ENCODE peak calls at places on chromosomes 7 and 10, in six cellular contexts. Y is H9, S is mesenchymal stem cell, N is trophoblast cell, D is H1, C is neuronal stem cell. T is an unnamed sample.

GRCh38 chr7:1407883-1408282 is 51.4 kb downstream of the MICALL2 start:
- DNase-seq in Y (no peak), S (no peak), N (peak; percentile 66), D (no peak), C (no peak), T (no peak)

GRCh38 chr10:91185239-91185875 is 35.1 kb upstream of the PCGF5 start:
- DNase-seq in Y (no peak), S (peak; percentile 80), N (peak; percentile 36), D (no peak), C (no peak), T (peak; percentile 81)

GRCh38 chr10:58662314-58662713 is 149.6 kb downstream of the BICC1 start:
- DNase-seq in Y (no peak), S (peak; percentile 77), N (peak; percentile 85), D (no peak), C (no peak), T (peak; percentile 94)

GRCh38 chr10:109205929-109206585 is 717.3 kb downstream of the XPNPEP1 start:
- DNase-seq in Y (no peak), S (peak; percentile 80), N (peak; percentile 88), D (no peak), C (no peak), T (peak; percentile 93)

GRCh38 chr7:2821842-2822507 is 22.1 kb downstream of the GNA12 start:
- DNase-seq in Y (no peak), S (peak; percentile 88), N (peak; percentile 87), D (no peak), C (no peak), T (peak; percentile 91)

GRCh38 chr10:130038611-130039109 is 72.0 kb downstream of the C10orf143 start:
- DNase-seq in Y (no peak), S (no peak), N (no peak), D (peak; percentile 34), C (no peak), T (no peak)

GRCh38 chr7:27130540-27131389 is at the start of gene HOXA4:
- DNase-seq in Y (peak; percentile 88), S (peak; percentile 76), N (peak; percentile 80), D (peak; percentile 91), C (no peak), T (peak; percentile 83)

GRCh38 chr7:2613926-2614613 is 17.7 kb upstream of the TTYH3 start:
- DNase-seq in Y (no peak), S (no peak), N (no peak), D (no peak), C (no peak), T (no peak)

GRCh38 chr10:43292745-43293676 is 26.1 kb upstream of the RASGEF1A start:
- DNase-seq in Y (peak; percentile 55), S (peak; percentile 52), N (peak; percentile 65), D (no peak), C (peak; percentile 36), T (peak; percentile 41)

DNA sequence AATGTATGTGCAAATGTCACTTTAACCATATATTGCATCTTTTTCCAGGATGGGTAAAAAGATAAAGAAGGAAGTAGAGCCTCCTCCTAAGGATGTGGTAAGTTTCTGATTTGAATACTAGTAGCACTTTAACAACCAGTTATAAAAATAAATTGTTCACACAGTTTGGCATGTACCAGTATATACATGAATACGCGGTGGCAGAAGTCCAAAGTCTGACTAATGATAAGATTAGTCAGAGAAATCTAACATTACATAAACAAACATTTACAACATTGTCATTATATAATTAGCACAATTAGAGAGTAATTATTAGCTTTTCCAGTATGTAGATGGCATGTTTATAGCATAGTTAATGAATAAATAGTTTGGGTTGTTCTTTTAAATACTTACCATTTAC is 4.1 kb downstream of the ARMC3 start:
- DNase-seq in Y (no peak), S (peak; percentile 66), N (no peak), D (no peak), C (no peak), T (peak; percentile 32)
- H4K91ac ChIP-seq in Y (no peak overlapping the region), S (no peak overlapping the region), N (no peak overlapping the region), D (no peak overlapping the region), C (no peak overlapping the region), T (no peak overlapping the region)

GRCh38 chr7:7799138-7799537 is 80.7 kb upstream of the RPA3 start:
- DNase-seq in Y (no peak), S (peak; percentile 81), N (peak; percentile 79), D (no peak), C (no peak), T (peak; percentile 61)

GRCh38 chr7:7802531-7802930 is 84.1 kb upstream of the RPA3 start:
- DNase-seq in Y (no peak), S (no peak), N (peak; percentile 75), D (no peak), C (no peak), T (no peak)

GRCh38 chr7:7808156-7808555 is 89.7 kb upstream of the RPA3 start:
- DNase-seq in Y (no peak), S (peak; percentile 81), N (no peak), D (no peak), C (no peak), T (peak; percentile 87)

GRCh38 chr7:7805511-7806153 is 87.2 kb upstream of the RPA3 start:
- DNase-seq in Y (no peak), S (no peak), N (no peak), D (no peak), C (no peak), T (no peak)

DNA sequence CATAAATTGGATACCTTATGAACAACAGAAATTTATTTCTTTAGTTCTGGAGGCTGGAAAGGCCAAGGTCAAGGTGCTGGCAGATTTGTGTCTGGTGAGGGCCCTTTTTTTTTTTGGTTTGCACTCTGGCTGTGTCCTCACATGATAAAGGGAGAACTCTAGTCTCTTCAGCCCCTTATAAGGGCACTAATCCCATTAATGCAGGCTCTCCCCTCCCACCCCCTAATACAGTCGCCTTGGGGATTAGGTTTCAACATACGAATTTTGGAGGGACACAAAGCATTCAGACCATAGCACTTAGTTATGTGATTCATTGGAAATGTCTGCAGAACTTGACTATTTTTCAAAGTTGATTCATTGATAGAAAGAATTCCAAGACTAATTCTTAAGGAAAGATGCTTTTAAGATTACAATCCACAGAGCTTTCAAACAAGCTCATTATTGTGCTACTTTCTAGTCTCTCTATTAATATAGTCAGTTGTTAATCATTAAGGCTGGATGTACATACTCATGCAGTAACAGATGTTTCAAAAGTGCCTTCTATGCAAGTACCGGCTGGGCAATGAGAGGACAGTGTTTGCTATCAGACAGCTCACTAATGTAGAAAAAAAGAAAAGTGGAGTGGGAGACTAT is 85.3 kb upstream of the RPA3 start:
- DNase-seq in Y (no peak), S (no peak), N (no peak), D (no peak), C (no peak), T (no peak)
- H4K91ac ChIP-seq in Y (no peak overlapping the region), S (no peak overlapping the region), N (no peak overlapping the region), D (no peak overlapping the region), C (no peak overlapping the region), T (no peak overlapping the region)

GRCh38 chr7:31382722-31383121 is 42.2 kb upstream of the NEUROD6 start:
- DNase-seq in Y (no peak), S (no peak), N (no peak), D (no peak), C (no peak), T (no peak)
- H4K91ac ChIP-seq in Y (no peak overlapping the region), S (no peak overlapping the region), N (no peak overlapping the region), D (no peak overlapping the region), C (no peak overlapping the region), T (no peak overlapping the region)

GRCh38 chr10:122056431-122057094 is 67.6 kb downstream of the TACC2 start:
- DNase-seq in Y (no peak), S (no peak), N (peak; percentile 16), D (no peak), C (no peak), T (no peak)
- H4K91ac ChIP-seq in Y (no peak overlapping the region), S (no peak overlapping the region), N (no peak overlapping the region), D (no peak overlapping the region), C (no peak overlapping the region), T (no peak overlapping the region)

DNA sequence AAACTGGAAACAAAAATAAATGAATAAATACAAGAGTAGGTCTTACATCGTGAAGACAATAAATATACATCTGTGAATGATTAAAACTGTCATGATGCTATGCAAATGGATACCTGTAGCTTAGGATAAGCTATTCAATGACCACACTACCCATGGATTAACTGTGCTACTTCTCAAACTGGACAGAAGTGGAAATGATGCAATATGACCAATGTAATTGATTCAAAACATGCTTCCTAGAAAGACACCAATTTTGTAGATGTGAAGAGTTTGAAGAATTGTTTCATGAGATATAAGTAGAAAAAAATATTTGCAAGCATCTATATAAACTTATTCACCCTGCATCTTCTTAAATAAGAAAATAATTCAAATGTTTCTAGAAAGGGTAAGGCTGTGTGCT is 36.1 kb downstream of the TFPI2 start:
- DNase-seq in Y (no peak), S (no peak), N (no peak), D (no peak), C (no peak), T (no peak)
- H4K91ac ChIP-seq in Y (no peak overlapping the region), S (no peak overlapping the region), N (no peak overlapping the region), D (no peak overlapping the region), C (no peak overlapping the region), T (no peak overlapping the region)

T was measured in IMR-90.